ENCODE peak calls at places on chromosomes 1 and 21, in five cellular contexts. K is neural crest cell; W is A172; A is activated CD8-positive, alpha-beta memory T cell treated with anti-CD3 and anti-CD28 coated beads for 1 hour; D is dermis blood vessel endothelial cell. P is an unnamed sample.

GRCh38 chr1:203638076-203638475 is 11.4 kb downstream of the ATP2B4 start:
- DNase-seq in W (no peak), D (no peak), A (no peak), K (no peak), P (peak)

GRCh38 chr1:10245674-10246073 is 35.3 kb downstream of the KIF1B start:
- DNase-seq in D (no peak), K (no peak), A (no peak), W (no peak), P (no peak)

GRCh38 chr1:21520899-21521716 is 11.9 kb downstream of the ALPL start:
- DNase-seq in K (no peak), A (no peak), D (no peak), W (no peak), P (peak)

GRCh38 chr1:197967066-197967465 is 49.9 kb downstream of the LHX9 start:
- DNase-seq in W (peak), D (no peak), A (no peak), K (no peak), P (no peak)

GRCh38 chr1:107677674-107678073 is 287.3 kb downstream of the VAV3 start:
- DNase-seq in K (no peak), A (no peak), W (no peak), D (no peak), P (no peak)

GRCh38 chr1:167489581-167490340 is 28.6 kb downstream of the CD247 start:
- DNase-seq in D (no peak), W (no peak), K (peak), A (no peak), P (no peak)

GRCh38 chr1:94936861-94937620 is 10.1 kb upstream of the CNN3 start:
- DNase-seq in W (peak), D (peak), A (no peak), K (no peak), P (no peak)

GRCh38 chr1:9782897-9783296 is 40.9 kb downstream of the CLSTN1 start:
- DNase-seq in K (no peak), D (no peak), A (no peak), W (no peak), P (no peak)

GRCh38 chr1:156896490-156897033 is 3.0 kb downstream of the PEAR1 start:
- DNase-seq in K (no peak), D (peak), A (no peak), W (peak), P (no peak)

GRCh38 chr1:2099871-2100774 is 49.9 kb downstream of the PRKCZ start:
- DNase-seq in K (no peak), A (no peak), D (no peak), W (no peak), P (peak)

GRCh38 chr1:109807398-109807795 is 43.7 kb upstream of the EPS8L3 start:
- DNase-seq in A (no peak), K (no peak), D (no peak), W (no peak), P (no peak)

GRCh38 chr1:180211860-180212229 is 18.2 kb upstream of the LHX4 start:
- DNase-seq in A (no peak), W (no peak), K (no peak), D (no peak), P (no peak)

GRCh38 chr1:31436596-31437432 is 23.8 kb downstream of the SERINC2 start:
- DNase-seq in A (no peak), W (no peak), D (no peak), K (no peak), P (no peak)

GRCh38 chr1:205680073-205680851 is at the start of gene SLC45A3:
- DNase-seq in K (peak), D (no peak), A (peak), W (no peak), P (peak)

GRCh38 chr1:177600936-177601335 is 368.9 kb downstream of the SEC16B start:
- DNase-seq in W (no peak), K (no peak), A (no peak), D (no peak), P (no peak)

GRCh38 chr1:95221306-95221705 is 12.7 kb upstream of the RWDD3 start:
- DNase-seq in K (no peak), D (peak), A (no peak), W (no peak), P (no peak)

GRCh38 chr1:58249371-58249728 is 297.2 kb downstream of the OMA1 start:
- DNase-seq in K (no peak), D (no peak), W (no peak), A (no peak), P (no peak)

GRCh38 chr21:21039624-21040023 is 41.4 kb downstream of the NCAM2 start:
- DNase-seq in K (no peak), W (no peak), A (no peak), D (no peak), P (no peak)

GRCh38 chr1:40438391-40439015 is 11.8 kb upstream of the ZFP69B start:
- DNase-seq in D (peak), A (no peak), K (peak), W (peak), P (peak)

GRCh38 chr1:1337793-1338147 is 6.7 kb downstream of the TAS1R3 start:
- DNase-seq in W (no peak), K (no peak), A (no peak), D (no peak), P (no peak)

GRCh38 chr1:203325004-203325417 is 19.7 kb downstream of the BTG2 start:
- DNase-seq in D (peak), A (no peak), K (peak), W (no peak), P (peak)

GRCh38 chr1:205440476-205441317 is 15.1 kb downstream of the BLACAT1 start:
- DNase-seq in W (peak), K (no peak), A (peak), D (peak), P (no peak)

GRCh38 chr1:109634292-109634691 is 14.7 kb downstream of the AMPD2 start:
- DNase-seq in D (no peak), W (no peak), A (no peak), K (no peak), P (no peak)

GRCh38 chr21:41316200-41316599 is 401 bp upstream of the FAM3B start:
- DNase-seq in W (no peak), A (no peak), D (no peak), K (no peak), P (no peak)

GRCh38 chr21:42531771-42532170 is 18.1 kb downstream of the SLC37A1 start:
- DNase-seq in K (no peak), W (no peak), A (no peak), D (no peak), P (no peak)

GRCh38 chr1:211095381-211095780 is 38.6 kb downstream of the KCNH1 start:
- DNase-seq in K (no peak), D (no peak), W (no peak), A (no peak), P (no peak)

GRCh38 chr1:66571789-66572188 is 37.8 kb downstream of the SGIP1 start:
- DNase-seq in D (no peak), W (peak), K (no peak), A (no peak), P (no peak)

GRCh38 chr1:89565521-89565920 is 40.9 kb downstream of the LRRC8B start:
- DNase-seq in D (no peak), A (no peak), W (no peak), K (no peak), P (no peak)

GRCh38 chr1:23401313-23401712 is 23.2 kb downstream of the TCEA3 start:
- DNase-seq in K (no peak), A (no peak), W (no peak), D (no peak), P (no peak)

GRCh38 chr1:19533626-19534025 is 48.3 kb upstream of the CAPZB start:
- DNase-seq in D (peak), W (no peak), K (no peak), A (no peak), P (no peak)

GRCh38 chr1:235416662-235417049 is 49.4 kb downstream of the TBCE start:
- DNase-seq in K (no peak), D (no peak), A (no peak), W (no peak), P (no peak)

GRCh38 chr1:38735651-38736161 is 123.9 kb downstream of the RRAGC start:
- DNase-seq in K (no peak), D (no peak), W (peak), A (no peak), P (no peak)

GRCh38 chr1:185155600-185156320 is 993 bp downstream of the TRMT1L start:
- DNase-seq in K (no peak), A (no peak), D (peak), W (peak), P (peak)

GRCh38 chr1:117572546-117572945 is 33.3 kb upstream of the TENT5C start:
- DNase-seq in K (no peak), D (no peak), A (no peak), W (no peak), P (no peak)

GRCh38 chr1:941588-942383 is 17.3 kb downstream of the NOC2L start:
- DNase-seq in K (no peak), D (peak), W (peak), A (no peak), P (peak)

GRCh38 chr1:56837244-56837926 is 17.2 kb upstream of the C8A start:
- DNase-seq in K (no peak), D (no peak), A (no peak), W (no peak), P (no peak)

GRCh38 chr1:157399984-157400382 is 152.3 kb downstream of the FCRL5 start:
- DNase-seq in W (no peak), K (no peak), D (no peak), A (no peak), P (no peak)